ENCODE peak calls at places on chromosomes 16 and 17, in six cellular contexts. B, Y, E, C, Q and O are unnamed samples. For H3K36me3 and H3K4me1, the result is how much of the 10 kb centered on the place peaks cover.

GRCh38 chr17:69572747-69573146 is 158.2 kb downstream of the MAP2K6 start:
- DNase-seq in B (no peak), Y (no peak), E (no peak), C (no peak), Q (no peak), O (no peak)

GRCh38 chr17:46771601-46772012 is 46.9 kb downstream of the WNT3 start:
- DNase-seq in B (peak), Y (no peak), E (peak), C (no peak), Q (no peak), O (peak)

GRCh38 chr16:3549906-3550305 is 27.3 kb downstream of the NLRC3 start:
- DNase-seq in B (no peak), Y (no peak), E (no peak), C (no peak), Q (no peak), O (no peak)

GRCh38 chr16:84503751-84504395 is 586 bp downstream of the MEAK7 start:
- DNase-seq in B (peak), Y (peak), E (no peak), C (peak), Q (no peak), O (no peak)

GRCh38 chr17:1055751-1056645 is 59.1 kb downstream of the TIMM22 start:
- DNase-seq in B (peak), Y (peak), E (peak), C (peak), Q (no peak), O (peak)

GRCh38 chr17:29571486-29571882 is 3.0 kb downstream of the TP53I13 start:
- DNase-seq in B (no peak), Y (no peak), E (no peak), C (no peak), Q (no peak), O (peak)

GRCh38 chr17:44637066-44637465 is 19.2 kb upstream of the MEIOC start:
- DNase-seq in B (no peak), Y (no peak), E (no peak), C (no peak), Q (no peak), O (no peak)

GRCh38 chr16:88306411-88306810 is 76.3 kb upstream of the ZNF469 start:
- DNase-seq in B (no peak), Y (no peak), E (no peak), C (no peak), Q (no peak), O (peak)

GRCh38 chr17:48198950-48199541 is 91.5 kb downstream of the SNX11 start:
- DNase-seq in B (no peak), Y (no peak), E (no peak), C (no peak), Q (no peak), O (no peak)

GRCh38 chr16:66572356-66572755 is 6.1 kb downstream of the CMTM1 start:
- DNase-seq in B (no peak), Y (no peak), E (no peak), C (no peak), Q (no peak), O (no peak)

GRCh38 chr17:11292491-11292890 is 51.5 kb downstream of the SHISA6 start:
- DNase-seq in B (no peak), Y (no peak), E (no peak), C (no peak), Q (no peak), O (no peak)

GRCh38 chr17:50844117-50844700 is 8.8 kb downstream of the WFIKKN2 start:
- DNase-seq in B (no peak), Y (no peak), E (peak), C (no peak), Q (no peak), O (peak)

GRCh38 chr17:68572138-68572842 is 28.9 kb downstream of the FAM20A start:
- DNase-seq in B (no peak), Y (no peak), E (no peak), C (no peak), Q (no peak), O (no peak)

GRCh38 chr17:32569171-32570080 is 82.6 kb downstream of the CDK5R1 start:
- DNase-seq in B (no peak), Y (peak), E (no peak), C (no peak), Q (no peak), O (peak)

GRCh38 chr16:84806256-84806889 is 13.4 kb upstream of the CRISPLD2 start:
- DNase-seq in B (peak), Y (no peak), E (peak), C (no peak), Q (no peak), O (peak)

GRCh38 chr17:27209316-27209715 is 84.6 kb upstream of the WSB1 start:
- DNase-seq in B (no peak), Y (no peak), E (peak), C (no peak), Q (no peak), O (no peak)

GRCh38 chr17:82819015-82819414 is 20.8 kb downstream of the ZNF750 start:
- DNase-seq in B (no peak), Y (no peak), E (no peak), C (no peak), Q (no peak), O (no peak)

GRCh38 chr16:4372315-4372577 is 598 bp downstream of the VASN start:
- DNase-seq in B (no peak), Y (no peak), E (no peak), C (no peak), Q (no peak), O (no peak)

GRCh38 chr17:45783593-45784292 is 377 bp upstream of the CRHR1 start:
- DNase-seq in B (no peak), Y (no peak), E (peak), C (peak), Q (no peak), O (peak)

GRCh38 chr17:63431618-63431938 is 14.5 kb downstream of the CYB561 start:
- DNase-seq in B (no peak), Y (no peak), E (no peak), C (no peak), Q (no peak), O (no peak)

GRCh38 chr16:27222499-27223225 is 19.3 kb downstream of the KDM8 start:
- DNase-seq in B (peak), Y (no peak), E (peak), C (peak), Q (no peak), O (peak)

GRCh38 chr17:81380682-81381518 is 14.4 kb upstream of the BAHCC1 start:
- DNase-seq in B (no peak), Y (no peak), E (no peak), C (no peak), Q (no peak), O (no peak)

GRCh38 chr16:10979717-10980601 is 35.6 kb downstream of the CLEC16A start:
- DNase-seq in B (peak), Y (peak), E (no peak), C (no peak), Q (no peak), O (no peak)

GRCh38 chr17:63442074-63442473 is 4.0 kb downstream of the CYB561 start:
- DNase-seq in B (no peak), Y (no peak), E (peak), C (no peak), Q (no peak), O (peak)

GRCh38 chr17:55727920-55728319 is 5.3 kb upstream of the TMEM100 start:
- DNase-seq in B (peak), Y (peak), E (no peak), C (no peak), Q (no peak), O (no peak)

GRCh38 chr17:41792835-41793748 is 6.6 kb upstream of the JUP start:
- DNase-seq in B (peak), Y (peak), E (peak), C (peak), Q (peak), O (peak)

GRCh38 chr17:7477392-7478275 is 1.8 kb downstream of the ZBTB4 start:
- DNase-seq in B (peak), Y (no peak), E (peak), C (peak), Q (no peak), O (peak)

GRCh38 chr17:57874434-57875108 is 24.7 kb upstream of the MRPS23 start:
- DNase-seq in B (peak), Y (peak), E (peak), C (peak), Q (no peak), O (peak)

GRCh38 chr16:4384497-4384896 is 12.8 kb downstream of the VASN start:
- DNase-seq in B (peak), Y (no peak), E (peak), C (no peak), Q (no peak), O (peak)

GRCh38 chr17:28381141-28381825 is 9.8 kb downstream of the SARM1 start:
- DNase-seq in B (no peak), Y (no peak), E (no peak), C (peak), Q (no peak), O (no peak)

GRCh38 chr17:82534401-82534812 is 14.9 kb downstream of the FOXK2 start:
- DNase-seq in B (no peak), Y (peak), E (no peak), C (no peak), Q (no peak), O (no peak)

GRCh38 chr16:11273721-11274324 is 394 bp upstream of the PRM3 start:
- DNase-seq in B (no peak), Y (no peak), E (no peak), C (no peak), Q (no peak), O (peak)

GRCh38 chr17:28953444-28954118 is 2.3 kb upstream of the PHF12 start:
- DNase-seq in B (peak), Y (peak), E (peak), C (peak), Q (peak), O (no peak)

GRCh38 chr16:78659668-78660217 is 560.3 kb downstream of the WWOX start:
- DNase-seq in B (no peak), Y (no peak), E (no peak), C (no peak), Q (no peak), O (no peak)

GRCh38 chr16:49491736-49492089 is 118.1 kb downstream of the C16orf78 start:
- DNase-seq in B (peak), Y (peak), E (no peak), C (peak), Q (peak), O (no peak)

GRCh38 chr17:17402558-17402957 is 74.2 kb upstream of the MED9 start:
- DNase-seq in B (peak), Y (peak), E (no peak), C (no peak), Q (no peak), O (no peak)

GRCh38 chr17:13940858-13941665 is 128.2 kb upstream of the COX10 start:
- DNase-seq in B (peak), Y (peak), E (no peak), C (no peak), Q (peak), O (no peak)

GRCh38 chr16:48613061-48613957 is 3.3 kb upstream of the N4BP1 start:
- DNase-seq in B (no peak), Y (peak), E (no peak), C (no peak), Q (no peak), O (peak)

GRCh38 chr16:4345439-4346204 is 5.5 kb downstream of the PAM16 start:
- DNase-seq in B (no peak), Y (no peak), E (no peak), C (no peak), Q (no peak), O (no peak)

GRCh38 chr17:2786176-2786881 is 9.9 kb upstream of the RAP1GAP2 start:
- DNase-seq in B (peak), Y (peak), E (peak), C (peak), Q (peak), O (peak)
- H2AFZ ChIP-seq in B (peak), Y (peak), E (peak), C (no peak), Q (no peak), O (peak)

DNA sequence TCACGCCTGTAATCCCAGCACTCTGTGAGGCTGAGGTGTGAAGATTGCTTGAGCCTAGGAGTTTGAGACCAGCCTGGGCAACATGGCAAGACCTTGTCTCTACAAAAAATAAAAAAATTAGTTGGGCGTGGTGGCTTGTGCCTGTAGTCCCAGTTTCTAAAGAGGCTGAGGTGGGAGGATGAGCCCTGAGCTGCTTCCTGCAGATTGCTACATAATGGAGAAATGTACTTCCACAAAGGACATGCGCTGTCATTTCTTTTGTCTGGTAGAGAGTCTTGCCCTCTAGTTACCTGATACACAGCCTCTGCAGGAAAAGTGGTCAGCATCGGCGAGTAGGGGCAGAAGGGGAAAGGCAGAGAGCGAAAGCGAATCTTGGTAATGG is 18.3 kb upstream of the GGA2 start:
- DNase-seq in B (no peak), Y (no peak), E (no peak), C (no peak), Q (no peak), O (no peak)
- H3K36me3 ChIP-seq in B (under half), Y (under half), E (under half), C (under half), Q (under half), O (half or more)

DNA sequence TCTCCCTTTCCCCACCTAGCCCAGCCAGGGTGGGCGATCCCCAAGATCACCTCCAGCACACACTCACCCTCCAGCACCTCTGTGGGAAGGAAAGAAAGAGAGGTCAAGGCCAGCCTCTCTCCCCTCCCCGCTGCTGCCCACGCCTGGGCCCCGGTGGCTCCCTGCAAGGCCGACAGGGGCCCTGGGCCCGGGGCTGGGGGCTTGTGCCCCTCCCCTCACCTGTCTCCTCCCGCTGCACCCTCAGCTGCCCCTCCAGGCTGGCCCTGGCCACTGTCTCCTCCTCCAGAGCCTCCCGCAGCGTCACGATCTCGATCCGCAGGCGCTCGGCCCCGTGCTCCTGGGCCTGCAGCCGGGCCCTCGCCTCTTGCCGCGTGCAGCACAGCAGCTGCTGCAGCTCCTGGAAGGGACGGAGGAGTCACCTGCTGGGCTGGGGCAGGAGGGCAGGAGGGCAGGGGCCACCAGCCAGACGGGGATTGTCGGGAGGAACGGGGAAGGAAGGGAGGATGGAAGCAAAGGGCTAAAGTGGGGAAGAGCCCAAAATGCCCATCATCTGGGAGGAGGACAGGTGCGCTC is 19.2 kb downstream of the RABEP2 start:
- DNase-seq in B (no peak), Y (no peak), E (no peak), C (no peak), Q (no peak), O (no peak)
- H3K4me1 ChIP-seq in B (under half), Y (under half), E (under half), C (under half), Q (under half), O (under half)

GRCh38 chr17:40499551-40500189 is 1.8 kb downstream of the TNS4 start:
- DNase-seq in B (peak), Y (peak), E (peak), C (peak), Q (no peak), O (peak)
- H2AFZ ChIP-seq in B (peak), Y (no peak), E (peak), C (peak), Q (no peak), O (peak)

GRCh38 chr17:76089680-76090516 is 10.9 kb downstream of the ZACN start:
- DNase-seq in B (no peak), Y (no peak), E (peak), C (no peak), Q (no peak), O (peak)
- H3K36me3 ChIP-seq in B (under half), Y (under half), E (under half), C (under half), Q (under half), O (half or more)

DNA sequence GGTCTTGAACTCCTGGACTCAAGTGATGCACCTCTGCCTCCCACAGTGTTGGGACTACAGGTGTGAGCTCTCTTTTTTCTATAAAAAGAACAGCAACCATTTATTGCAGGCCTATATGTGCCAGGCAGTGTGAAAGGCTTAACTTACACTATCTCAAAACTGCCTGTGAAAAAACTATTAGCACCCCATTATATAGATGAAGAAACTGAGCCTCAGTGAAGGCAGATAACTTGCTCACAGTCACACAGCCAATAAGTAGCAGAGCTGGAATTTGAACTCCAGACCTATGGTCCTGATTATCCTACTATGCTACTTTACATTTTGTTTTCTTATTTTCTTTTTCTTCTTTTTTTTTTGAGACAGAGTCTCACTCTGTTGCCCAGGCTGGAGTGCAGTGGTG is 15.1 kb downstream of the NDE1 start:
- DNase-seq in B (no peak), Y (no peak), E (no peak), C (no peak), Q (no peak), O (no peak)
- H3K4me1 ChIP-seq in B (under half), Y (under half), E (under half), C (under half), Q (under half), O (under half)